ENCODE peak calls at places on chromosomes 16 and 17, in seven cellular contexts. V, B, A, U, J, W and I are unnamed samples.

GRCh38 chr16:86424413-86424812 is 85.9 kb upstream of the FOXF1 start:
- DNase-seq in V (no peak), B (no peak), A (no peak), U (no peak), J (no peak), W (no peak), I (no peak)

GRCh38 chr17:64028874-64029464 is 8.5 kb upstream of the ICAM2 start:
- DNase-seq in V (peak), B (peak), A (peak), U (peak), J (peak), W (peak), I (peak)

GRCh38 chr16:73010150-73010676 is 37.7 kb downstream of the ZFHX3 start:
- DNase-seq in V (peak), B (no peak), A (no peak), U (no peak), J (no peak), W (no peak), I (no peak)

GRCh38 chr16:68356249-68356918 is 45.6 kb downstream of the PRMT7 start:
- DNase-seq in V (peak), B (no peak), A (no peak), U (no peak), J (peak), W (no peak), I (peak)

GRCh38 chr16:86774931-86775330 is 196.6 kb downstream of the FOXL1 start:
- DNase-seq in V (peak), B (no peak), A (no peak), U (no peak), J (no peak), W (no peak), I (no peak)

GRCh38 chr17:82240506-82241182 is 11.8 kb downstream of the SLC16A3 start:
- DNase-seq in V (no peak), B (no peak), A (no peak), U (no peak), J (no peak), W (no peak), I (no peak)

GRCh38 chr17:1398900-1399299 is 1.1 kb downstream of the YWHAE start:
- DNase-seq in V (no peak), B (no peak), A (peak), U (no peak), J (peak), W (no peak), I (peak)

GRCh38 chr16:54009464-54010176 is 277.0 kb downstream of the IRX3 start:
- DNase-seq in V (no peak), B (no peak), A (no peak), U (no peak), J (no peak), W (no peak), I (no peak)

GRCh38 chr17:66726846-66727245 is 108.1 kb upstream of the CACNG5 start:
- DNase-seq in V (no peak), B (no peak), A (no peak), U (no peak), J (no peak), W (no peak), I (no peak)

GRCh38 chr16:6250516-6250915 is 1082.1 kb upstream of the RBFOX1 start:
- DNase-seq in V (no peak), B (no peak), A (no peak), U (no peak), J (no peak), W (no peak), I (no peak)

GRCh38 chr16:6249863-6250262 is 1082.8 kb upstream of the RBFOX1 start:
- DNase-seq in V (no peak), B (no peak), A (no peak), U (no peak), J (no peak), W (no peak), I (no peak)

GRCh38 chr16:6247150-6247549 is 1085.5 kb upstream of the RBFOX1 start:
- DNase-seq in V (no peak), B (no peak), A (no peak), U (no peak), J (no peak), W (no peak), I (no peak)

DNA sequence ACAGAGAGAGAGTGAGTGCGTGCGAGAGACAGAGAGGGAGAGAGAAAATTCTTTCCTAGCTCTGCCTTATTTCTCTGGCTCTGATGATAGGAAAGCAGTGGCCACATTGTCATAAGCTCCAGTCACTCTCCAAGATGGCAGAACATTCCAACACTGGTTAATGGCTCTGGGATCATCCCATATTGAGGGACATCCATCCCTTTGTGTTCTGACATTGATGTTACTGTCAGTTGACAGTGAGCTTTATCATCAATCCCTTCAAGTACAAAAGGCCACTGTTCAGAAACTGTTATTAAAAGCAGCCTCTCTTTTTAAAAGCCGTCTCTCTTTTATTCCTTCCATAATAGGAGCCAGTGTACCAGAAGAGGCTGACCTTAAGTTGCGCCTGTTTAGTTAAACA is 1084.9 kb upstream of the RBFOX1 start:
- DNase-seq in V (no peak), B (no peak), A (no peak), U (no peak), J (no peak), W (no peak), I (no peak)
- TF ChIP-seq CTCF in V (no peak), B (no peak), A (no peak), U (no peak), J (no peak), W (no peak), I (no peak)

GRCh38 chr16:2432286-2432685 is 3.0 kb downstream of the CCNF start:
- DNase-seq in V (no peak), B (no peak), A (no peak), U (no peak), J (no peak), W (no peak), I (no peak)
- TF ChIP-seq CTCF in V (no peak), B (no peak), A (no peak), U (no peak), J (no peak), W (no peak), I (no peak)

GRCh38 chr16:12330541-12330940 is 354.0 kb downstream of the SNX29 start:
- DNase-seq in V (no peak), B (no peak), A (no peak), U (no peak), J (no peak), W (no peak), I (no peak)

GRCh38 chr16:12332553-12332952 is 356.0 kb downstream of the SNX29 start:
- DNase-seq in V (no peak), B (no peak), A (no peak), U (no peak), J (no peak), W (no peak), I (no peak)

GRCh38 chr16:12327971-12328726 is 351.6 kb downstream of the SNX29 start:
- DNase-seq in V (peak), B (no peak), A (no peak), U (no peak), J (no peak), W (no peak), I (no peak)

GRCh38 chr16:12330977-12331376 is 354.4 kb downstream of the SNX29 start:
- DNase-seq in V (no peak), B (peak), A (no peak), U (no peak), J (no peak), W (no peak), I (no peak)

GRCh38 chr16:12329246-12329995 is 352.9 kb downstream of the SNX29 start:
- DNase-seq in V (no peak), B (no peak), A (no peak), U (no peak), J (no peak), W (no peak), I (no peak)
- TF ChIP-seq CTCF in V (no peak), B (no peak), A (no peak), U (no peak), J (no peak), W (no peak), I (no peak)

GRCh38 chr17:16418684-16419066 is 3.3 kb downstream of the TRPV2 start:
- DNase-seq in V (no peak), B (no peak), A (no peak), U (no peak), J (no peak), W (no peak), I (no peak)

GRCh38 chr17:16419074-16419928 is 3.9 kb downstream of the TRPV2 start:
- DNase-seq in V (no peak), B (no peak), A (no peak), U (no peak), J (peak), W (no peak), I (no peak)

GRCh38 chr17:16417896-16418683 is 2.7 kb downstream of the TRPV2 start:
- DNase-seq in V (no peak), B (no peak), A (no peak), U (no peak), J (no peak), W (no peak), I (no peak)

GRCh38 chr17:16417399-16417798 is 2.0 kb downstream of the TRPV2 start:
- DNase-seq in V (no peak), B (no peak), A (no peak), U (no peak), J (no peak), W (no peak), I (no peak)

GRCh38 chr17:16415031-16415924 is at the start of gene TRPV2:
- DNase-seq in V (peak), B (peak), A (no peak), U (peak), J (no peak), W (peak), I (peak)
- TF ChIP-seq CTCF in V (peak), B (peak), A (no peak), U (peak), J (no peak), W (peak), I (peak)

GRCh38 chr17:54754560-54754959 is 146.1 kb upstream of the TOM1L1 start:
- DNase-seq in V (no peak), B (no peak), A (no peak), U (peak), J (no peak), W (peak), I (no peak)

GRCh38 chr17:54745239-54745638 is 155.4 kb upstream of the TOM1L1 start:
- DNase-seq in V (no peak), B (no peak), A (no peak), U (no peak), J (no peak), W (no peak), I (no peak)

GRCh38 chr17:54744750-54745149 is 155.9 kb upstream of the TOM1L1 start:
- DNase-seq in V (no peak), B (no peak), A (no peak), U (no peak), J (no peak), W (no peak), I (no peak)

GRCh38 chr17:54745862-54746261 is 154.8 kb upstream of the TOM1L1 start:
- DNase-seq in V (no peak), B (no peak), A (no peak), U (no peak), J (no peak), W (no peak), I (no peak)

DNA sequence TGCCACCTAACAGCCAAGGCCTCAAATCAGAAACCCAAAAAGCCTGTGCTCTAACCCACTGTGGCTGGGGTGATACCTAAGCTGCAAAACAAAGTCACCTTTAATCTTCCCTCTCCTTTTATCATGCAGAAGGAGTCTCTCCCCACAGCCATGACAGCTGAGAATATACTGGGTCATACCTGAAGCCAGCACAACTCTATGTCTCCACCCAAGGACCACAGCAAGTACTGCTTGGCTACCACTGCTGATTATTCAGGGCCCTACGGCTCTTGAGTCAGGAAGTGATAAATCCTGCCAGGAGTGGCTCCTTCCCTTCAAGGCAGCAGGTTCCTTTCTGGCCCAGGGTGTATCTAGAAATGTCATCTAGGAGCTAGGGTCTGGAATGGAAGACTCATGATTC is 151.5 kb upstream of the TOM1L1 start:
- DNase-seq in V (no peak), B (no peak), A (no peak), U (peak), J (no peak), W (peak), I (no peak)
- TF ChIP-seq CTCF in V (no peak), B (no peak), A (no peak), U (no peak), J (no peak), W (no peak), I (no peak)